ENCODE peak calls at places on chromosomes 3 and 15, in six cellular contexts. One of them, this sample, is unnamed. For H3K4me1, the result is how much of the 10 kb centered on the place peaks cover.

GRCh38 chr3:42651248-42652091 is 2.0 kb upstream of the ZBTB47 start:
- ATAC-seq in HCT116: peak
- ATAC-seq in GM12878: no peak
- ATAC-seq in upper lobe of left lung: no peak
- ATAC-seq in K562: no peak
- ATAC-seq in HepG2: no peak
- ATAC-seq in this sample: no peak

GRCh38 chr15:39438260-39438659 is 142.6 kb upstream of the THBS1 start:
- ATAC-seq in HCT116: no peak
- ATAC-seq in GM12878: no peak
- ATAC-seq in upper lobe of left lung: no peak
- ATAC-seq in K562: no peak
- ATAC-seq in HepG2: no peak
- ATAC-seq in this sample: peak

GRCh38 chr3:188179006-188179966 is 25.3 kb downstream of the LPP start:
- ATAC-seq in HCT116: no peak
- ATAC-seq in GM12878: no peak
- ATAC-seq in upper lobe of left lung: peak
- ATAC-seq in K562: no peak
- ATAC-seq in HepG2: no peak
- ATAC-seq in this sample: peak

GRCh38 chr3:115990669-115991068 is 367.4 kb downstream of the GAP43 start:
- ATAC-seq in HCT116: no peak
- ATAC-seq in GM12878: no peak
- ATAC-seq in upper lobe of left lung: no peak
- ATAC-seq in K562: no peak
- ATAC-seq in HepG2: no peak
- ATAC-seq in this sample: no peak

GRCh38 chr3:48428088-48428862 is 1.6 kb downstream of the PLXNB1 start:
- ATAC-seq in HCT116: no peak
- ATAC-seq in GM12878: peak
- ATAC-seq in upper lobe of left lung: no peak
- ATAC-seq in K562: no peak
- ATAC-seq in HepG2: peak
- ATAC-seq in this sample: no peak

GRCh38 chr15:66107070-66107469 is 146.5 kb downstream of the MEGF11 start:
- ATAC-seq in HCT116: no peak
- ATAC-seq in GM12878: no peak
- ATAC-seq in upper lobe of left lung: no peak
- ATAC-seq in K562: no peak
- ATAC-seq in HepG2: no peak
- ATAC-seq in this sample: no peak

GRCh38 chr3:137987723-137988122 is 22.2 kb upstream of the CLDN18 start:
- ATAC-seq in HCT116: no peak
- ATAC-seq in GM12878: peak
- ATAC-seq in upper lobe of left lung: no peak
- ATAC-seq in K562: no peak
- ATAC-seq in HepG2: no peak
- ATAC-seq in this sample: no peak

GRCh38 chr3:175002732-175003143 is 143.6 kb downstream of the NAALADL2 start:
- ATAC-seq in HCT116: no peak
- ATAC-seq in GM12878: no peak
- ATAC-seq in upper lobe of left lung: no peak
- ATAC-seq in K562: no peak
- ATAC-seq in HepG2: no peak
- ATAC-seq in this sample: no peak

GRCh38 chr15:99605990-99606389 is 40.2 kb downstream of the MEF2A start:
- ATAC-seq in HCT116: no peak
- ATAC-seq in GM12878: no peak
- ATAC-seq in upper lobe of left lung: no peak
- ATAC-seq in K562: no peak
- ATAC-seq in HepG2: no peak
- ATAC-seq in this sample: no peak

GRCh38 chr3:2873986-2874385 is 236.2 kb downstream of the IL5RA start:
- ATAC-seq in HCT116: no peak
- ATAC-seq in GM12878: no peak
- ATAC-seq in upper lobe of left lung: no peak
- ATAC-seq in K562: no peak
- ATAC-seq in HepG2: no peak
- ATAC-seq in this sample: no peak

GRCh38 chr15:35089556-35089955 is 4.5 kb upstream of the NANOGP8 start:
- ATAC-seq in HCT116: no peak
- ATAC-seq in GM12878: no peak
- ATAC-seq in upper lobe of left lung: no peak
- ATAC-seq in K562: no peak
- ATAC-seq in HepG2: no peak
- ATAC-seq in this sample: no peak

GRCh38 chr3:106097817-106098410 is 229.1 kb upstream of the CBLB start:
- ATAC-seq in HCT116: no peak
- ATAC-seq in GM12878: no peak
- ATAC-seq in upper lobe of left lung: no peak
- ATAC-seq in K562: no peak
- ATAC-seq in HepG2: no peak
- ATAC-seq in this sample: no peak

GRCh38 chr3:86152620-86153019 is 838.3 kb downstream of the VGLL3 start:
- ATAC-seq in HCT116: no peak
- ATAC-seq in GM12878: no peak
- ATAC-seq in upper lobe of left lung: no peak
- ATAC-seq in K562: no peak
- ATAC-seq in HepG2: no peak
- ATAC-seq in this sample: no peak

DNA sequence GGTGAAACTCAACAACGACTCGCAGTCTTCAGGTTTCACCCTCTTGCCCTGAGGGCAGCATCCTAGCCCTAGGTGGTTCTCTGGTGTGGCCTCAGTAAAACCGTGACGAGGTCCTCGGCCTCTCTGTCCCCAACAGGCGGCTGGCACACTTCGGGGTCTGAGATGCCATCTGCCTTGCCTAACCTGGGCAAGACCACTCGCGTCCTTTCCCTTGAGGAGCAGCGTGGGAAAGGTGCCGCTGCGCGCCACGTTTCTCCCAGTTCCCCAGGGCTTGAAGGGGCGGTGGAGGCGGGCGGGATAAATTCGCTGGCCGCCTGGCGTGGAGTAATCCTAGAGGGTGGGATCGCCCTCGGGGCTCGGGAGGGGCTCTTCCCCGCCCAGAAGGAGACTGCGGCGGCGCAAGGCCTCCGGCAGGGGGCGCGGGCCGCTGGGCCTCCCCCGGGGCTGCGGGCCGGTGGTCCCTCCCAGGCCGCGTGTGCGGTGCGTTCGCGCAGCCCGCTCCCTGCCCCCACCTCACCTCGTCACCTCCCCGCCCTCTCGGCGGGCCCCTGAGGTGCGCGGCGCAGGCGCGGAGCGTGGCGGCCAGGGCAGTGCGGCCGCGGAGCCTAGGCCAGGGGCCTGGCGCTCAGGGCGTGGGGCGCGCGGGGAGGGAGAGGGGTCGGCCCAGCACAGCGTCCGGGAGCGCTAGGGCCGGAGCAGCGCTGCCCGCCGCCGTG is at the start of gene ZNF639:
- ATAC-seq in HCT116: peak
- ATAC-seq in GM12878: peak
- ATAC-seq in upper lobe of left lung: peak
- ATAC-seq in K562: peak
- ATAC-seq in HepG2: peak
- ATAC-seq in this sample: peak
- TF ChIP-seq POLR2A in HCT116: peak
- TF ChIP-seq POLR2A in GM12878: peak
- TF ChIP-seq POLR2A in upper lobe of left lung: no peak
- TF ChIP-seq POLR2A in K562: peak
- TF ChIP-seq POLR2A in HepG2: peak
- TF ChIP-seq POLR2A in this sample: peak

GRCh38 chr3:44557074-44557473 is 2.1 kb downstream of the ZKSCAN7 start:
- ATAC-seq in HCT116: no peak
- ATAC-seq in GM12878: no peak
- ATAC-seq in upper lobe of left lung: no peak
- ATAC-seq in K562: no peak
- ATAC-seq in HepG2: no peak
- ATAC-seq in this sample: no peak

GRCh38 chr3:44555753-44556152 is 760 bp downstream of the ZKSCAN7 start:
- ATAC-seq in HCT116: no peak
- ATAC-seq in GM12878: no peak
- ATAC-seq in upper lobe of left lung: no peak
- ATAC-seq in K562: no peak
- ATAC-seq in HepG2: peak
- ATAC-seq in this sample: no peak

GRCh38 chr3:44554626-44555592 is at the start of gene ZKSCAN7:
- ATAC-seq in HCT116: no peak
- ATAC-seq in GM12878: peak
- ATAC-seq in upper lobe of left lung: peak
- ATAC-seq in K562: no peak
- ATAC-seq in HepG2: peak
- ATAC-seq in this sample: peak
- TF ChIP-seq POLR2AphosphoS5 in HCT116: no peak
- TF ChIP-seq POLR2AphosphoS5 in GM12878: peak
- TF ChIP-seq POLR2AphosphoS5 in upper lobe of left lung: peak
- TF ChIP-seq POLR2AphosphoS5 in K562: no peak
- TF ChIP-seq POLR2AphosphoS5 in HepG2: peak
- TF ChIP-seq POLR2AphosphoS5 in this sample: no peak

GRCh38 chr3:170436697-170437096 is 18.0 kb downstream of the CLDN11 start:
- ATAC-seq in HCT116: no peak
- ATAC-seq in GM12878: no peak
- ATAC-seq in upper lobe of left lung: no peak
- ATAC-seq in K562: no peak
- ATAC-seq in HepG2: no peak
- ATAC-seq in this sample: no peak

GRCh38 chr3:170429050-170429449 is 10.4 kb downstream of the CLDN11 start:
- ATAC-seq in HCT116: peak
- ATAC-seq in GM12878: no peak
- ATAC-seq in upper lobe of left lung: no peak
- ATAC-seq in K562: no peak
- ATAC-seq in HepG2: no peak
- ATAC-seq in this sample: no peak

GRCh38 chr3:170431054-170431453 is 12.4 kb downstream of the CLDN11 start:
- ATAC-seq in HCT116: no peak
- ATAC-seq in GM12878: no peak
- ATAC-seq in upper lobe of left lung: no peak
- ATAC-seq in K562: no peak
- ATAC-seq in HepG2: no peak
- ATAC-seq in this sample: no peak

GRCh38 chr3:170428095-170428494 is 9.4 kb downstream of the CLDN11 start:
- ATAC-seq in HCT116: no peak
- ATAC-seq in GM12878: no peak
- ATAC-seq in upper lobe of left lung: no peak
- ATAC-seq in K562: no peak
- ATAC-seq in HepG2: no peak
- ATAC-seq in this sample: no peak

DNA sequence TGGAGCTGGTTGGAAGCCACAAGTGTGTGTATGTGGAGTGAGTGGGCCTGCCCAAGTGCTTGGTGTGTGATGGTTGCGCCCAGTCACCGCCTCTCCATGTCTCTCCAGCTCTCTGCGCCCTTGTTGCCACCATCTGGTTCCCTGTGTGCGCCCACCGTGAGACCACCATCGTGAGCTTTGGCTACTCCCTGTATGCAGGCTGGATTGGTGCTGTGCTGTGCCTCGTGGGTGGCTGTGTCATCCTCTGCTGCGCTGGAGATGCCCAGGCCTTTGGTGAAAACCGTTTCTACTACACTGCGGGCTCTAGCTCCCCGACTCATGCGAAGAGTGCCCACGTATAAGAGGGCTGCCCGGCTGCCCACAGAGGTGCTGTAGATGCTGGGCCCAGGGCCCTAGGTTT is 13.7 kb downstream of the CLDN11 start:
- ATAC-seq in HCT116: no peak
- ATAC-seq in GM12878: no peak
- ATAC-seq in upper lobe of left lung: no peak
- ATAC-seq in K562: no peak
- ATAC-seq in HepG2: no peak
- ATAC-seq in this sample: no peak
- H3K4me1 ChIP-seq in HCT116: under half
- H3K4me1 ChIP-seq in GM12878: under half
- H3K4me1 ChIP-seq in upper lobe of left lung: under half
- H3K4me1 ChIP-seq in K562: under half
- H3K4me1 ChIP-seq in HepG2: under half
- H3K4me1 ChIP-seq in this sample: under half

GRCh38 chr3:149368201-149368849 is 9.1 kb downstream of the TM4SF1 start:
- ATAC-seq in HCT116: peak
- ATAC-seq in GM12878: no peak
- ATAC-seq in upper lobe of left lung: no peak
- ATAC-seq in K562: no peak
- ATAC-seq in HepG2: peak
- ATAC-seq in this sample: no peak
- TF ChIP-seq POLR2A in HCT116: no peak
- TF ChIP-seq POLR2A in GM12878: no peak
- TF ChIP-seq POLR2A in upper lobe of left lung: no peak
- TF ChIP-seq POLR2A in K562: no peak
- TF ChIP-seq POLR2A in HepG2: peak
- TF ChIP-seq POLR2A in this sample: no peak

GRCh38 chr3:54771050-54771449 is 156.8 kb downstream of the LRTM1 start:
- ATAC-seq in HCT116: no peak
- ATAC-seq in GM12878: no peak
- ATAC-seq in upper lobe of left lung: no peak
- ATAC-seq in K562: no peak
- ATAC-seq in HepG2: no peak
- ATAC-seq in this sample: no peak
- TF ChIP-seq POLR2AphosphoS5 in HCT116: no peak
- TF ChIP-seq POLR2AphosphoS5 in GM12878: no peak
- TF ChIP-seq POLR2AphosphoS5 in upper lobe of left lung: no peak
- TF ChIP-seq POLR2AphosphoS5 in K562: no peak
- TF ChIP-seq POLR2AphosphoS5 in HepG2: no peak
- TF ChIP-seq POLR2AphosphoS5 in this sample: no peak

DNA sequence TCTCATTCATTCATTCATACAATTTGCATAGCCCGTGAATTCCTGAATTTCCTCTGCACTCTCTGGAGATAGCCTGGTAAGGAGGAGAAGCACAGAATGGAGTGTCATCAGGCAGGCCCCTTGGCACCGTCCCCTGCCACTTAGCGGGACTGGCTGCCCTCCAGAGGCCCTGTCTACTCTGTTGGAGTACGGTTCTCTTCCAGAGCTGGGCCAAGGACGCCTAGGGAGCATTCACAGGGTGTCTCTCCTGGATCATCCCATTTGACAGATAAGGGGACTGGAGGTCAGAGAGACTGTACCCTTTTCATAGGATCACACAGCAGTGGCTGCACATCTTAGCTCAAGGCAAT is 48.0 kb downstream of the PTH1R start:
- ATAC-seq in HCT116: no peak
- ATAC-seq in GM12878: no peak
- ATAC-seq in upper lobe of left lung: no peak
- ATAC-seq in K562: no peak
- ATAC-seq in HepG2: no peak
- ATAC-seq in this sample: no peak
- H3K4me1 ChIP-seq in HCT116: under half
- H3K4me1 ChIP-seq in GM12878: half or more
- H3K4me1 ChIP-seq in upper lobe of left lung: half or more
- H3K4me1 ChIP-seq in K562: under half
- H3K4me1 ChIP-seq in HepG2: under half
- H3K4me1 ChIP-seq in this sample: under half

DNA sequence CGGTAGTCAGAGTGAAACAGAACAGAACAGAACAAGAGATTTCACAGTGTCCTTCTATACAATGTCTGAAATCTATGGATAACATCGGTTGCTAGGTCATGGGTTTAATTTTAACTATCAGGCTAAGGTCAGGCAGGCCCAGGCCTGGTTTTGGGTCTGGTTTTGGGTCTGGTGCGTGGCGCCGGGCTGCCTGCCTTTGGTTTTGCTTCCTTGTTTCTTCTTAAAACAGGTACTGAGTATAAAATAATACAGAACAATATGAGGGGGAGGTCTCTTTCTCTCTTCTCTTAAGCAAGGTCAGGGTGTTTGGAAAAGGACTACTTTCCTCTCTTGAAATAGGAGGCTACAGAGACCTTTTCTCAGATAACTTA is 1.4 kb downstream of the AEN start:
- ATAC-seq in HCT116: no peak
- ATAC-seq in GM12878: peak
- ATAC-seq in upper lobe of left lung: no peak
- ATAC-seq in K562: no peak
- ATAC-seq in HepG2: no peak
- ATAC-seq in this sample: no peak
- TF ChIP-seq POLR2A in HCT116: no peak
- TF ChIP-seq POLR2A in GM12878: no peak
- TF ChIP-seq POLR2A in upper lobe of left lung: no peak
- TF ChIP-seq POLR2A in K562: no peak
- TF ChIP-seq POLR2A in HepG2: no peak
- TF ChIP-seq POLR2A in this sample: no peak